ENCODE peak calls at places on chromosomes 7 and 10, in eight cellular contexts. K is fibroblast of lung, O is body of pancreas, D is tibial artery, P is PC-9, J is astrocyte of the spinal cord, X is fibroblast of mammary gland, I is colonic mucosa. F is an unnamed sample.

GRCh38 chr7:30974605-30975256 is 11.0 kb downstream of the GHRHR start:
- DNase-seq in K (peak), O (peak), D (no peak), P (peak), J (peak), X (peak), I (peak), F (peak)

GRCh38 chr10:98307916-98308315 is 39.9 kb upstream of the LOXL4 start:
- DNase-seq in K (peak), O (no peak), D (no peak), P (no peak), J (no peak), X (no peak), I (no peak), F (no peak)

GRCh38 chr10:104819731-104820130 is 178.6 kb downstream of the SORCS3 start:
- DNase-seq in K (no peak), O (no peak), D (no peak), P (no peak), J (no peak), X (no peak), I (no peak), F (no peak)

GRCh38 chr7:20269726-20270125 is 52.5 kb upstream of the MACC1 start:
- DNase-seq in K (peak), O (no peak), D (no peak), P (no peak), J (peak), X (peak), I (no peak), F (no peak)

GRCh38 chr10:11612004-11613001 is 853 bp upstream of the USP6NL start:
- DNase-seq in K (no peak), O (peak), D (no peak), P (peak), J (no peak), X (no peak), I (peak), F (no peak)

GRCh38 chr7:51315393-51316261 is 982 bp downstream of the COBL start:
- DNase-seq in K (peak), O (peak), D (no peak), P (peak), J (peak), X (peak), I (peak), F (peak)

GRCh38 chr7:129115676-129116075 is 28.8 kb upstream of the TSPAN33 start:
- DNase-seq in K (no peak), O (no peak), D (no peak), P (no peak), J (no peak), X (no peak), I (no peak), F (no peak)

GRCh38 chr10:69086131-69086530 is 1.8 kb upstream of the SRGN start:
- DNase-seq in K (no peak), O (no peak), D (no peak), P (no peak), J (peak), X (peak), I (no peak), F (no peak)

GRCh38 chr7:152341039-152341913 is 94.5 kb downstream of the KMT2C start:
- DNase-seq in K (peak), O (peak), D (no peak), P (peak), J (peak), X (peak), I (peak), F (no peak)

GRCh38 chr7:139496528-139496927 is 13.1 kb upstream of the KLRG2 start:
- DNase-seq in K (no peak), O (no peak), D (no peak), P (no peak), J (no peak), X (no peak), I (no peak), F (no peak)

GRCh38 chr7:50121269-50121668 is 28.2 kb upstream of the ZPBP start:
- DNase-seq in K (no peak), O (no peak), D (no peak), P (no peak), J (no peak), X (no peak), I (no peak), F (no peak)

GRCh38 chr10:101694674-101695403 is at the start of gene FBXW4:
- DNase-seq in K (peak), O (peak), D (peak), P (no peak), J (no peak), X (peak), I (peak), F (peak)

GRCh38 chr7:130084037-130084875 is 13.9 kb downstream of the KLHDC10 start:
- DNase-seq in K (peak), O (no peak), D (no peak), P (no peak), J (no peak), X (peak), I (no peak), F (no peak)

GRCh38 chr10:124010024-124010423 is 83.4 kb downstream of the CHST15 start:
- DNase-seq in K (no peak), O (no peak), D (no peak), P (no peak), J (no peak), X (no peak), I (no peak), F (no peak)

GRCh38 chr7:42262907-42263466 is 26.0 kb upstream of the GLI3 start:
- DNase-seq in K (peak), O (peak), D (peak), P (no peak), J (peak), X (peak), I (no peak), F (peak)

GRCh38 chr7:43850348-43851116 is 18.8 kb downstream of the MRPS24 start:
- DNase-seq in K (no peak), O (no peak), D (no peak), P (no peak), J (no peak), X (no peak), I (no peak), F (no peak)

GRCh38 chr10:133128126-133129081 is 31.6 kb upstream of the KNDC1 start:
- DNase-seq in K (no peak), O (peak), D (peak), P (no peak), J (no peak), X (no peak), I (no peak), F (no peak)

GRCh38 chr7:51634025-51634424 is 317.4 kb upstream of the COBL start:
- DNase-seq in K (no peak), O (no peak), D (no peak), P (no peak), J (no peak), X (no peak), I (no peak), F (no peak)

GRCh38 chr10:111525696-111526095 is 448.9 kb downstream of the ADRA2A start:
- DNase-seq in K (no peak), O (no peak), D (no peak), P (no peak), J (no peak), X (no peak), I (no peak), F (no peak)

GRCh38 chr10:113381906-113382562 is 170.8 kb upstream of the HABP2 start:
- DNase-seq in K (peak), O (no peak), D (no peak), P (no peak), J (peak), X (peak), I (no peak), F (peak)

GRCh38 chr7:122412441-122412840 is 107.9 kb upstream of the FEZF1 start:
- DNase-seq in K (peak), O (no peak), D (no peak), P (no peak), J (peak), X (no peak), I (no peak), F (no peak)

GRCh38 chr7:16040381-16040780 is 353.9 kb upstream of the MEOX2 start:
- DNase-seq in K (no peak), O (no peak), D (no peak), P (no peak), J (no peak), X (no peak), I (no peak), F (no peak)

GRCh38 chr10:17025444-17026295 is 103.9 kb downstream of the CUBN start:
- DNase-seq in K (peak), O (peak), D (no peak), P (no peak), J (peak), X (peak), I (no peak), F (no peak)

GRCh38 chr10:129971381-129972144 is 7.5 kb upstream of the EBF3 start:
- DNase-seq in K (peak), O (peak), D (peak), P (no peak), J (no peak), X (peak), I (peak), F (no peak)

GRCh38 chr7:154907651-154908620 is 95.0 kb downstream of the PAXIP1 start:
- DNase-seq in K (no peak), O (no peak), D (no peak), P (no peak), J (no peak), X (no peak), I (no peak), F (no peak)

GRCh38 chr7:133294234-133294633 is 41.4 kb downstream of the EXOC4 start:
- DNase-seq in K (no peak), O (no peak), D (no peak), P (no peak), J (no peak), X (no peak), I (no peak), F (no peak)

GRCh38 chr10:44294726-44295412 is 90.0 kb downstream of the CXCL12 start:
- DNase-seq in K (no peak), O (no peak), D (no peak), P (no peak), J (no peak), X (peak), I (no peak), F (no peak)

GRCh38 chr10:22518167-22518724 is 172.9 kb downstream of the SPAG6 start:
- DNase-seq in K (peak), O (no peak), D (no peak), P (no peak), J (no peak), X (no peak), I (no peak), F (no peak)

GRCh38 chr7:2645274-2645868 is 13.6 kb downstream of the TTYH3 start:
- DNase-seq in K (no peak), O (no peak), D (no peak), P (no peak), J (no peak), X (no peak), I (no peak), F (no peak)

GRCh38 chr7:53272081-53272480 is 236.6 kb downstream of the POM121L12 start:
- DNase-seq in K (no peak), O (no peak), D (no peak), P (no peak), J (no peak), X (no peak), I (no peak), F (no peak)

GRCh38 chr10:87752571-87752970 is 65.5 kb downstream of the ATAD1 start:
- DNase-seq in K (peak), O (no peak), D (no peak), P (no peak), J (peak), X (peak), I (no peak), F (no peak)

GRCh38 chr7:1228535-1229333 is 3.9 kb upstream of the UNCX start:
- DNase-seq in K (no peak), O (no peak), D (no peak), P (no peak), J (no peak), X (no peak), I (no peak), F (no peak)

GRCh38 chr10:14386202-14386593 is 55.5 kb upstream of the FRMD4A start:
- DNase-seq in K (peak), O (no peak), D (no peak), P (peak), J (peak), X (peak), I (no peak), F (no peak)

GRCh38 chr7:114944742-114945625 is 23.1 kb downstream of the MDFIC start:
- DNase-seq in K (peak), O (peak), D (peak), P (no peak), J (peak), X (peak), I (peak), F (peak)

GRCh38 chr10:70774810-70775678 is 10.1 kb downstream of the TBATA start:
- DNase-seq in K (no peak), O (peak), D (peak), P (no peak), J (no peak), X (no peak), I (peak), F (peak)

GRCh38 chr7:134630890-134631289 is 15.8 kb upstream of the BPGM start:
- DNase-seq in K (no peak), O (no peak), D (no peak), P (no peak), J (peak), X (no peak), I (no peak), F (no peak)

GRCh38 chr7:100626055-100626454 is 13.7 kb downstream of the MOSPD3 start:
- DNase-seq in K (no peak), O (no peak), D (no peak), P (no peak), J (no peak), X (no peak), I (no peak), F (no peak)

GRCh38 chr7:100623951-100624824 is 11.8 kb downstream of the MOSPD3 start:
- DNase-seq in K (no peak), O (no peak), D (no peak), P (no peak), J (no peak), X (no peak), I (no peak), F (no peak)

GRCh38 chr7:100627238-100627549 is 14.2 kb downstream of the TFR2 start:
- DNase-seq in K (no peak), O (no peak), D (no peak), P (no peak), J (no peak), X (no peak), I (no peak), F (no peak)

GRCh38 chr7:100629117-100629711 is 12.1 kb downstream of the TFR2 start:
- DNase-seq in K (no peak), O (peak), D (no peak), P (peak), J (no peak), X (peak), I (no peak), F (no peak)

GRCh38 chr7:100626530-100627237 is 14.3 kb downstream of the MOSPD3 start:
- DNase-seq in K (peak), O (peak), D (peak), P (peak), J (peak), X (peak), I (peak), F (peak)
- H3K4me3 ChIP-seq in K (peak), O (no peak), D (peak), P (peak), J (peak), X (peak), I (peak), F (no peak)

DNA sequence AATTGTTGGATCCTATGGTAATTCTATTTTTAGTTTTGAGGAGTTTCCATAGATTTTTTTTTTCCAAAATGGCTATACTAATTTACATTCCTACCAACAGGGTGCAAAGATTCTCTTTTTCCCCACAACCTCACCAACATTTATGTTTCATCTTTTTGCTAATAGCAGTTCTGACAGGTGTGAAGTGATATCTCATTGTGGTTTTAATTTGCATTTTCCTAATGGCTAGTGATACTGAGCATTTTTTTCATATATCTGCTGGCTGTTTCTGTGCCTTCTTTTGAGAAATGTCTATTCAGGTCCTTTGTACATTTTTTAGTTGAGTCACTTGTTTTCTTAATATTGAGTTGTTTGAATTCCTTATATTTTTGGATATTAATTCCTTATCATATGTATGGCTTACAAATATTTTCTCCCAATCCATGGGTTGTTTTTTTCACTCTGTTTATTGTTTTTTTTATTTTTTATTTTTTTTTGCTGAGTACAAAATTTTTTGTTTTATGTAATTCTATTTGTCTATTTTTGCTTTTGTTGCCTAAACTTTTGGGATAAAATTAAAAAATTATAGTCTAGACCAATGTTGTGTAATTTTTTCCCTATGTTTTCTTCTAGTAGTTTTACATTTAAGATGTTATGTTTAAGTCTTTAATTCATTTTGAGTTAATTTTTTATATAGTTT is 205.9 kb upstream of the ADCY1 start:
- DNase-seq in K (no peak), O (no peak), D (no peak), P (no peak), J (no peak), X (no peak), I (no peak), F (no peak)
- TF ChIP-seq CTCF in K (no peak), O (no peak), D (no peak), P (no peak), J (no peak), X (no peak), I (no peak), F (no peak)

GRCh38 chr7:36281945-36282727 is 107.5 kb upstream of the ANLN start:
- DNase-seq in K (peak), O (no peak), D (peak), P (no peak), J (peak), X (peak), I (no peak), F (no peak)

GRCh38 chr7:36283171-36283570 is 106.5 kb upstream of the ANLN start:
- DNase-seq in K (no peak), O (no peak), D (peak), P (no peak), J (no peak), X (no peak), I (no peak), F (no peak)

GRCh38 chr7:36279926-36280315 is 109.7 kb upstream of the ANLN start:
- DNase-seq in K (no peak), O (no peak), D (peak), P (no peak), J (no peak), X (no peak), I (no peak), F (no peak)

GRCh38 chr7:36279251-36279925 is 110.3 kb upstream of the ANLN start:
- DNase-seq in K (peak), O (no peak), D (peak), P (peak), J (peak), X (peak), I (no peak), F (peak)

GRCh38 chr7:36280840-36281812 is 108.5 kb upstream of the ANLN start:
- DNase-seq in K (peak), O (peak), D (peak), P (peak), J (peak), X (peak), I (peak), F (peak)
- H3K4me3 ChIP-seq in K (peak), O (no peak), D (peak), P (peak), J (no peak), X (peak), I (no peak), F (no peak)

GRCh38 chr10:15898046-15898445 is 37.7 kb upstream of the MINDY3 start:
- DNase-seq in K (peak), O (no peak), D (no peak), P (no peak), J (peak), X (peak), I (no peak), F (no peak)
- TF ChIP-seq CTCF in K (peak), O (no peak), D (peak), P (peak), J (peak), X (peak), I (no peak), F (no peak)

GRCh38 chr7:64914557-64914956 is 11.5 kb downstream of the ZNF273 start:
- DNase-seq in K (no peak), O (no peak), D (no peak), P (no peak), J (no peak), X (no peak), I (no peak), F (no peak)
- H3K4me3 ChIP-seq in K (no peak), O (no peak), D (no peak), P (no peak), J (no peak), X (no peak), I (no peak), F (no peak)

GRCh38 chr7:91784469-91784868 is 96.0 kb downstream of the MTERF1 start:
- DNase-seq in K (peak), O (no peak), D (no peak), P (peak), J (peak), X (peak), I (no peak), F (no peak)
- TF ChIP-seq CTCF in K (peak), O (no peak), D (peak), P (peak), J (peak), X (peak), I (no peak), F (no peak)

GRCh38 chr10:5545778-5546710 is 21.3 kb downstream of the CALML3 start:
- DNase-seq in K (peak), O (peak), D (peak), P (peak), J (peak), X (peak), I (peak), F (peak)
- H3K4me3 ChIP-seq in K (no peak), O (no peak), D (no peak), P (peak), J (no peak), X (no peak), I (no peak), F (no peak)

GRCh38 chr7:131388126-131388525 is 60.5 kb downstream of the MKLN1 start:
- DNase-seq in K (no peak), O (no peak), D (no peak), P (no peak), J (no peak), X (no peak), I (no peak), F (no peak)

GRCh38 chr7:131383937-131384635 is 56.4 kb downstream of the MKLN1 start:
- DNase-seq in K (no peak), O (no peak), D (no peak), P (no peak), J (no peak), X (no peak), I (no peak), F (no peak)

GRCh38 chr7:131385039-131385605 is 57.4 kb downstream of the MKLN1 start:
- DNase-seq in K (peak), O (no peak), D (no peak), P (no peak), J (peak), X (peak), I (no peak), F (no peak)

GRCh38 chr7:131381069-131381838 is 53.6 kb downstream of the MKLN1 start:
- DNase-seq in K (peak), O (no peak), D (no peak), P (no peak), J (peak), X (peak), I (no peak), F (no peak)

DNA sequence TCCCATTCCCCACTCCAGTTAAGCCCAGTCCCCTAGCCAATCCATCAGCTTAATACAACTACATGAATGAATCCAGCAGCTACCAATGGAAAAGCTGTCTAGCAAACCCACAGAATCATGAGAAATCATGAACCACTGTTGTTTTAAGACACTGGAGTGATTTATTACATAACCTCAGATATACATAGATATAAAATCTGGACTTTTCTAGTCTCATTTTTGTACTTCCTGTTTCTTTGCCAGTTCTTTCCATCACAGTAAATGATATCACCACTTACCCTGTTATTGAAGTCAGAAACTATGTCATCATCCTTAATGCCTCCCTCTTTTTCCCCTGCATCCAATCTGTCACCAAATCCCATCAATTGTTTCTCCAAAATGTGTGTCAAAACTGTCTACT is 55.7 kb downstream of the MKLN1 start:
- DNase-seq in K (peak), O (no peak), D (no peak), P (no peak), J (peak), X (peak), I (no peak), F (no peak)
- TF ChIP-seq CTCF in K (no peak), O (no peak), D (no peak), P (no peak), J (no peak), X (no peak), I (no peak), F (no peak)

GRCh38 chr10:624605-625334 is 64.7 kb downstream of the DIP2C start:
- DNase-seq in K (peak), O (peak), D (peak), P (no peak), J (peak), X (peak), I (peak), F (peak)
- H3K4me3 ChIP-seq in K (no peak), O (no peak), D (peak), P (no peak), J (no peak), X (no peak), I (no peak), F (no peak)

F was measured in lower leg skin.